ENCODE peak calls at places on chromosomes 2 and 18, in six cellular contexts. A is stimulated activated CD4-positive, alpha-beta T cell treated with anti-CD3 and anti-CD28 coated beads, Interleukin-1b, Interleukin-23, amount 100 ng/mL, for 24 hours; S is posterior cingulate gyrus; K is non-pigmented ciliary epithelial cell; W is kidney tubule cell; C is mucosa of gallbladder. J is an unnamed sample.

GRCh38 chr2:106685180-106685897 is 198.2 kb downstream of the CD8B2 start:
- DNase-seq in S (no peak), K (no peak), A (no peak), W (no peak), C (no peak), J (no peak)

GRCh38 chr2:44550571-44550970 is 188.8 kb downstream of the CAMKMT start:
- DNase-seq in C (no peak), A (no peak), W (peak), S (no peak), K (no peak), J (no peak)

GRCh38 chr2:217903859-217904613 is 98.8 kb downstream of the TNS1 start:
- DNase-seq in A (no peak), K (no peak), C (peak), S (no peak), W (no peak), J (no peak)

GRCh38 chr2:134243244-134243643 is 10.6 kb upstream of the MGAT5 start:
- DNase-seq in K (no peak), W (no peak), C (no peak), S (no peak), A (no peak), J (no peak)

GRCh38 chr2:136932700-136933099 is 167.4 kb downstream of the THSD7B start:
- DNase-seq in C (no peak), S (no peak), W (peak), K (no peak), A (no peak), J (no peak)

GRCh38 chr2:144240656-144241339 is 279.1 kb downstream of the ZEB2 start:
- DNase-seq in K (no peak), S (no peak), C (no peak), A (no peak), W (no peak), J (no peak)

GRCh38 chr2:16664052-16664731 is 1.4 kb downstream of the CYRIA start:
- DNase-seq in A (no peak), W (peak), C (peak), K (no peak), S (peak), J (no peak)

GRCh38 chr2:127024769-127025356 is 82.1 kb downstream of the BIN1 start:
- DNase-seq in C (peak), W (peak), A (no peak), S (peak), K (no peak), J (no peak)

GRCh38 chr2:170973492-170974303 is 44.6 kb downstream of the GORASP2 start:
- DNase-seq in A (peak), C (peak), K (peak), W (peak), S (peak), J (peak)

GRCh38 chr2:96651793-96652192 is 9.2 kb downstream of the FER1L5 start:
- DNase-seq in S (no peak), A (no peak), W (no peak), K (no peak), C (no peak), J (no peak)

GRCh38 chr2:167697961-167698360 is 549.4 kb downstream of the STK39 start:
- DNase-seq in C (no peak), A (no peak), W (no peak), S (no peak), K (no peak), J (no peak)

GRCh38 chr2:37526856-37527255 is 144.6 kb downstream of the CDC42EP3 start:
- DNase-seq in K (no peak), W (no peak), S (no peak), C (no peak), A (no peak), J (no peak)

GRCh38 chr2:11669454-11670291 is at the start of gene NTSR2:
- DNase-seq in S (peak), C (peak), W (peak), A (no peak), K (no peak), J (no peak)

GRCh38 chr2:46230677-46231425 is 66.4 kb upstream of the EPAS1 start:
- DNase-seq in A (no peak), C (no peak), K (no peak), S (no peak), W (no peak), J (no peak)

GRCh38 chr2:60505240-60505639 is 48.2 kb downstream of the BCL11A start:
- DNase-seq in S (no peak), W (no peak), C (no peak), A (no peak), K (no peak), J (no peak)

GRCh38 chr2:212158081-212158480 is 380.5 kb downstream of the ERBB4 start:
- DNase-seq in K (no peak), C (no peak), S (no peak), W (no peak), A (no peak), J (no peak)

GRCh38 chr2:55843992-55844345 is 79.6 kb downstream of the EFEMP1 start:
- DNase-seq in A (no peak), W (no peak), K (no peak), C (no peak), S (no peak), J (no peak)

GRCh38 chr2:150621800-150622199 is 134.3 kb upstream of the RND3 start:
- DNase-seq in W (peak), S (no peak), A (no peak), K (peak), C (no peak), J (no peak)

GRCh38 chr2:132417430-132418035 is 928 bp downstream of the GPR39 start:
- DNase-seq in A (no peak), W (no peak), S (no peak), C (no peak), K (no peak), J (no peak)

GRCh38 chr2:226310081-226310625 is 489.5 kb downstream of the IRS1 start:
- DNase-seq in S (no peak), K (no peak), A (no peak), W (no peak), C (no peak), J (no peak)

GRCh38 chr2:99970292-99970868 is 172.0 kb downstream of the AFF3 start:
- DNase-seq in C (no peak), A (no peak), W (no peak), K (no peak), S (no peak), J (no peak)

GRCh38 chr2:225274751-225275150 is 124.8 kb upstream of the NYAP2 start:
- DNase-seq in C (peak), S (no peak), W (peak), K (no peak), A (no peak), J (no peak)

GRCh38 chr2:39730685-39731302 is 48.3 kb downstream of the THUMPD2 start:
- DNase-seq in A (no peak), W (peak), K (no peak), S (no peak), C (no peak), J (no peak)

GRCh38 chr18:44969214-44969842 is 288.6 kb downstream of the SETBP1 start:
- DNase-seq in W (no peak), A (no peak), K (no peak), C (no peak), S (no peak), J (no peak)

GRCh38 chr2:95292623-95293260 is 4.4 kb upstream of the KCNIP3 start:
- DNase-seq in A (no peak), C (no peak), W (peak), K (no peak), S (no peak), J (no peak)

GRCh38 chr18:63098014-63098981 is 221.3 kb downstream of the BCL2 start:
- DNase-seq in C (no peak), K (no peak), W (no peak), A (no peak), S (no peak), J (no peak)